ENCODE peak calls at places on chromosomes 13 and 19, in six cellular contexts. One of them, this sample, is unnamed.

GRCh38 chr19:41307090-41307875 is 2.7 kb upstream of the CCDC97 start:
- DNase-seq in left ventricle myocardium inferior: no peak
- DNase-seq in neuronal stem cell: no peak
- DNase-seq in thoracic aorta: no peak
- DNase-seq in cardiac muscle cell: no peak
- DNase-seq in IMR-90: no peak
- DNase-seq in this sample: no peak

GRCh38 chr13:54799621-54800226 is 1771.1 kb downstream of the OLFM4 start:
- DNase-seq in left ventricle myocardium inferior: no peak
- DNase-seq in neuronal stem cell: no peak
- DNase-seq in thoracic aorta: no peak
- DNase-seq in cardiac muscle cell: no peak
- DNase-seq in IMR-90: no peak
- DNase-seq in this sample: no peak

GRCh38 chr13:37595162-37595561 is 3.4 kb downstream of the POSTN start:
- DNase-seq in left ventricle myocardium inferior: no peak
- DNase-seq in neuronal stem cell: no peak
- DNase-seq in thoracic aorta: no peak
- DNase-seq in cardiac muscle cell: no peak
- DNase-seq in IMR-90: peak; percentile 47
- DNase-seq in this sample: no peak

GRCh38 chr19:2906631-2907195 is 6.0 kb downstream of the ZNF57 start:
- DNase-seq in left ventricle myocardium inferior: no peak
- DNase-seq in neuronal stem cell: no peak
- DNase-seq in thoracic aorta: no peak
- DNase-seq in cardiac muscle cell: no peak
- DNase-seq in IMR-90: no peak
- DNase-seq in this sample: no peak

GRCh38 chr19:10113964-10114650 is 2.6 kb downstream of the P2RY11 start:
- DNase-seq in left ventricle myocardium inferior: no peak
- DNase-seq in neuronal stem cell: no peak
- DNase-seq in thoracic aorta: no peak
- DNase-seq in cardiac muscle cell: no peak
- DNase-seq in IMR-90: no peak
- DNase-seq in this sample: peak; percentile 57

GRCh38 chr13:41054919-41055619 is 6.2 kb upstream of the WBP4 start:
- DNase-seq in left ventricle myocardium inferior: no peak
- DNase-seq in neuronal stem cell: no peak
- DNase-seq in thoracic aorta: no peak
- DNase-seq in cardiac muscle cell: no peak
- DNase-seq in IMR-90: no peak
- DNase-seq in this sample: no peak

GRCh38 chr13:112977091-112977490 is 8.1 kb downstream of the MCF2L start:
- DNase-seq in left ventricle myocardium inferior: no peak
- DNase-seq in neuronal stem cell: no peak
- DNase-seq in thoracic aorta: no peak
- DNase-seq in cardiac muscle cell: no peak
- DNase-seq in IMR-90: no peak
- DNase-seq in this sample: no peak

GRCh38 chr13:30832845-30833332 is 73.2 kb upstream of the MEDAG start:
- DNase-seq in left ventricle myocardium inferior: peak; percentile 29
- DNase-seq in neuronal stem cell: no peak
- DNase-seq in thoracic aorta: no peak
- DNase-seq in cardiac muscle cell: peak; percentile 75
- DNase-seq in IMR-90: no peak
- DNase-seq in this sample: no peak

GRCh38 chr19:12055784-12056183 is 3.0 kb upstream of the ZNF878 start:
- DNase-seq in left ventricle myocardium inferior: no peak
- DNase-seq in neuronal stem cell: no peak
- DNase-seq in thoracic aorta: no peak
- DNase-seq in cardiac muscle cell: no peak
- DNase-seq in IMR-90: no peak
- DNase-seq in this sample: no peak

GRCh38 chr19:55640043-55640576 is 692 bp upstream of the ZNF580 start:
- DNase-seq in left ventricle myocardium inferior: peak; percentile 65
- DNase-seq in neuronal stem cell: no peak
- DNase-seq in thoracic aorta: no peak
- DNase-seq in cardiac muscle cell: no peak
- DNase-seq in IMR-90: peak; percentile 68
- DNase-seq in this sample: peak; percentile 69

GRCh38 chr19:4702764-4703163 is 20.9 kb downstream of the DPP9 start:
- DNase-seq in left ventricle myocardium inferior: no peak
- DNase-seq in neuronal stem cell: no peak
- DNase-seq in thoracic aorta: no peak
- DNase-seq in cardiac muscle cell: no peak
- DNase-seq in IMR-90: no peak
- DNase-seq in this sample: no peak

GRCh38 chr13:88417801-88418200 is 746.6 kb downstream of the SLITRK5 start:
- DNase-seq in left ventricle myocardium inferior: no peak
- DNase-seq in neuronal stem cell: no peak
- DNase-seq in thoracic aorta: no peak
- DNase-seq in cardiac muscle cell: no peak
- DNase-seq in IMR-90: no peak
- DNase-seq in this sample: no peak

GRCh38 chr19:35346193-35347052 is 1.3 kb upstream of the FFAR1 start:
- DNase-seq in left ventricle myocardium inferior: no peak
- DNase-seq in neuronal stem cell: no peak
- DNase-seq in thoracic aorta: no peak
- DNase-seq in cardiac muscle cell: no peak
- DNase-seq in IMR-90: no peak
- DNase-seq in this sample: peak; percentile 83

GRCh38 chr19:45906221-45906620 is 3.8 kb upstream of the MYPOP start:
- DNase-seq in left ventricle myocardium inferior: no peak
- DNase-seq in neuronal stem cell: no peak
- DNase-seq in thoracic aorta: no peak
- DNase-seq in cardiac muscle cell: no peak
- DNase-seq in IMR-90: peak; percentile 48
- DNase-seq in this sample: no peak

GRCh38 chr19:1074512-1075283 is 7.7 kb downstream of the ARHGAP45 start:
- DNase-seq in left ventricle myocardium inferior: peak; percentile 86
- DNase-seq in neuronal stem cell: no peak
- DNase-seq in thoracic aorta: no peak
- DNase-seq in cardiac muscle cell: no peak
- DNase-seq in IMR-90: no peak
- DNase-seq in this sample: peak; percentile 98

GRCh38 chr19:55599468-55600335 is at the start of the genes FIZ1 and ZNF524:
- DNase-seq in left ventricle myocardium inferior: peak; percentile 99
- DNase-seq in neuronal stem cell: peak; percentile 99
- DNase-seq in thoracic aorta: peak; percentile 97
- DNase-seq in cardiac muscle cell: peak; percentile 99
- DNase-seq in IMR-90: peak; percentile 98
- DNase-seq in this sample: peak; percentile 92

GRCh38 chr13:106246817-106247216 is 288.6 kb downstream of the EFNB2 start:
- DNase-seq in left ventricle myocardium inferior: no peak
- DNase-seq in neuronal stem cell: no peak
- DNase-seq in thoracic aorta: no peak
- DNase-seq in cardiac muscle cell: no peak
- DNase-seq in IMR-90: no peak
- DNase-seq in this sample: no peak

GRCh38 chr19:55112246-55112780 is 5.1 kb downstream of the PPP1R12C start:
- DNase-seq in left ventricle myocardium inferior: no peak
- DNase-seq in neuronal stem cell: no peak
- DNase-seq in thoracic aorta: no peak
- DNase-seq in cardiac muscle cell: no peak
- DNase-seq in IMR-90: no peak
- DNase-seq in this sample: no peak

GRCh38 chr19:30799854-30800755 is 427.9 kb downstream of the ZNF536 start:
- DNase-seq in left ventricle myocardium inferior: peak; percentile 44
- DNase-seq in neuronal stem cell: peak; percentile 50
- DNase-seq in thoracic aorta: no peak
- DNase-seq in cardiac muscle cell: peak; percentile 75
- DNase-seq in IMR-90: no peak
- DNase-seq in this sample: no peak

GRCh38 chr19:12825259-12826131 is 8.9 kb downstream of the RTBDN start:
- DNase-seq in left ventricle myocardium inferior: no peak
- DNase-seq in neuronal stem cell: no peak
- DNase-seq in thoracic aorta: no peak
- DNase-seq in cardiac muscle cell: peak; percentile 76
- DNase-seq in IMR-90: no peak
- DNase-seq in this sample: no peak

GRCh38 chr19:31976775-31977536 is 368.5 kb upstream of the ZNF507 start:
- DNase-seq in left ventricle myocardium inferior: no peak
- DNase-seq in neuronal stem cell: no peak
- DNase-seq in thoracic aorta: no peak
- DNase-seq in cardiac muscle cell: no peak
- DNase-seq in IMR-90: no peak
- DNase-seq in this sample: no peak

GRCh38 chr13:26498524-26499208 is 58.8 kb upstream of the WASF3 start:
- DNase-seq in left ventricle myocardium inferior: no peak
- DNase-seq in neuronal stem cell: no peak
- DNase-seq in thoracic aorta: no peak
- DNase-seq in cardiac muscle cell: no peak
- DNase-seq in IMR-90: peak; percentile 43
- DNase-seq in this sample: no peak

GRCh38 chr19:56141416-56141992 is 417 bp downstream of the ZNF444 start:
- DNase-seq in left ventricle myocardium inferior: no peak
- DNase-seq in neuronal stem cell: no peak
- DNase-seq in thoracic aorta: no peak
- DNase-seq in cardiac muscle cell: peak; percentile 21
- DNase-seq in IMR-90: no peak
- DNase-seq in this sample: peak; percentile 57

GRCh38 chr19:45443462-45444317 is 20.0 kb upstream of the ERCC1 start:
- DNase-seq in left ventricle myocardium inferior: peak; percentile 97
- DNase-seq in neuronal stem cell: peak; percentile 94
- DNase-seq in thoracic aorta: peak; percentile 95
- DNase-seq in cardiac muscle cell: peak; percentile 96
- DNase-seq in IMR-90: peak; percentile 82
- DNase-seq in this sample: peak; percentile 73

GRCh38 chr19:6663236-6664187 is 6.4 kb downstream of the TNFSF14 start:
- DNase-seq in left ventricle myocardium inferior: no peak
- DNase-seq in neuronal stem cell: no peak
- DNase-seq in thoracic aorta: no peak
- DNase-seq in cardiac muscle cell: no peak
- DNase-seq in IMR-90: no peak
- DNase-seq in this sample: peak; percentile 69

GRCh38 chr13:95039415-95039814 is 261.8 kb downstream of the ABCC4 start:
- DNase-seq in left ventricle myocardium inferior: no peak
- DNase-seq in neuronal stem cell: no peak
- DNase-seq in thoracic aorta: no peak
- DNase-seq in cardiac muscle cell: no peak
- DNase-seq in IMR-90: peak; percentile 62
- DNase-seq in this sample: no peak

GRCh38 chr19:12230751-12231733 is 63.6 kb downstream of the ZNF44 start:
- DNase-seq in left ventricle myocardium inferior: peak; percentile 32
- DNase-seq in neuronal stem cell: no peak
- DNase-seq in thoracic aorta: no peak
- DNase-seq in cardiac muscle cell: no peak
- DNase-seq in IMR-90: no peak
- DNase-seq in this sample: no peak

GRCh38 chr19:30551271-30551670 is 179.1 kb downstream of the ZNF536 start:
- DNase-seq in left ventricle myocardium inferior: no peak
- DNase-seq in neuronal stem cell: no peak
- DNase-seq in thoracic aorta: no peak
- DNase-seq in cardiac muscle cell: no peak
- DNase-seq in IMR-90: no peak
- DNase-seq in this sample: no peak

GRCh38 chr13:82654851-82655517 is 1227.3 kb downstream of the SLITRK1 start:
- DNase-seq in left ventricle myocardium inferior: peak; percentile 73
- DNase-seq in neuronal stem cell: no peak
- DNase-seq in thoracic aorta: peak; percentile 20
- DNase-seq in cardiac muscle cell: no peak
- DNase-seq in IMR-90: peak; percentile 82
- DNase-seq in this sample: no peak
- H3K27ac ChIP-seq in left ventricle myocardium inferior: peak overlapping the region; percentile 58
- H3K27ac ChIP-seq in neuronal stem cell: no peak overlapping the region
- H3K27ac ChIP-seq in thoracic aorta: peak overlapping the region; percentile 82
- H3K27ac ChIP-seq in cardiac muscle cell: no peak overlapping the region
- H3K27ac ChIP-seq in IMR-90: peak overlapping the region; percentile 84
- H3K27ac ChIP-seq in this sample: no peak overlapping the region

DNA sequence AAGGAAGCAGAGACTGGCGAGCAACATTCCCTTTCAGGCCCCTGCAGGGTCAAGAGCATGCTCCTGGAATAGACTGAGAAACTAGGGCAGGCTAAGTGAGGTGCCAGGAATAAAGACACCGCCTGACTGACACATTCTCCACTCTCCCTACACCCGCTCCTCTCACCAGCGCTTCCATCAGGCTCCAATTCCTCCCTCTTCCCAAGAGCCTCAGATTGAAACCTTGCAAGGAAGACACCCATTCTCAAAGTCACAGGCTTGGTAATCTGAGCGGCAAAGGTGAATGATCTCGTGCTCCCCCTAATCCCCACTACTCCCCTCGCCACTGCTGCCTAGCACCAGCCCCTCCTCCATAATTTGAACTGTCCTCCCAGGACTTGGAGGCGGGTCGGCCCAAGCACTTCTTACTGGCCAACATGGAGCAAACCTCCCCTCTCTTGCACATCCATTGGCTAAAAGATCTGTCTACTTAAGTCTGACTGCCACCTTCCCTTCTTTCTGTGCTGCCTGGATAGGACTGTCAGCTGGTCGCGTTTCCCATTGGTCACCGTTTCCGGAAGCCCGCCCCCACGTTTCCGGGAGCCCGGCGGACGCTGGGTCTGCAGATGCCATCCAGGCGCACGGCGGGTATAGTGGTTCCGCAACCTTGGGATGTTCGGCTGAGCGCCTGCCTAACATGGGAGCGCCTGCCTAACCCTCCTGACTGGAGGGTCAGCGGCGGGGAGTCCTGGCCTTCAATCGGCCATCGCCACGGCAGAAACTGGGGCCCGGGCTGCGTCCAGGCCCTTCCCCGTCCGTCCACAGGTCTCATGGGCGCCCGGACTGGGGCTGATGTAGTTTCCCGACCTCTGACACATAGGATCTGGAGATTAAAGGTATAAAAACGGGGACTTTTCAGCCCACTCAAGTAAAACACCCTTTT is 33.6 kb downstream of the ZNF383 start:
- DNase-seq in left ventricle myocardium inferior: peak; percentile 87
- DNase-seq in neuronal stem cell: peak; percentile 76
- DNase-seq in thoracic aorta: peak; percentile 11
- DNase-seq in cardiac muscle cell: no peak
- DNase-seq in IMR-90: peak; percentile 97
- DNase-seq in this sample: no peak
- H3K9me3 ChIP-seq in left ventricle myocardium inferior: peaks cover 78% of the 10 kb centered on the region
- H3K9me3 ChIP-seq in neuronal stem cell: peaks cover 25% of the 10 kb centered on the region
- H3K9me3 ChIP-seq in thoracic aorta: peaks cover 62% of the 10 kb centered on the region
- H3K9me3 ChIP-seq in cardiac muscle cell: peaks cover 3% of the 10 kb centered on the region
- H3K9me3 ChIP-seq in IMR-90: peaks cover 15% of the 10 kb centered on the region
- H3K9me3 ChIP-seq in this sample: peaks cover 28% of the 10 kb centered on the region

DNA sequence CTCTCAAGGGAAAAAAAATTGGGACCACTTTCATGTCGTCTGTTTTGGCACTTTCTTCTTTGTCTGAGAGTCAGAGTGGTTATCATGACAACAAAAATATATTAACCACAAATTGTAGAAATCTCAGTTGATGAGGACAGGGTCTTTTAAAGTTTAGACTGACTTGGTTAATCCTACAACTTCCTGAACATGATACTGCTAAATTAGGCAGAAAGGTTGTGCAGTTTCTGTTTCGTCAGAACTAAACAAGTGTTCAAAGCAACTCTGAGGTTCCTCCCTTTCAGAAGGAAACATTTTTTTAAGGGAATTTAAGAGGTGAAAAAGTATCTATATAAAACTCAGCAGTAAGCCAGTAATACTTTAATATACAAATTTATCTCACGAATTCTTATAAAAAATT is 15.3 kb downstream of the KLF5 start:
- DNase-seq in left ventricle myocardium inferior: no peak
- DNase-seq in neuronal stem cell: no peak
- DNase-seq in thoracic aorta: no peak
- DNase-seq in cardiac muscle cell: no peak
- DNase-seq in IMR-90: peak; percentile 16
- DNase-seq in this sample: no peak
- H3K27ac ChIP-seq in left ventricle myocardium inferior: no peak overlapping the region
- H3K27ac ChIP-seq in neuronal stem cell: no peak overlapping the region
- H3K27ac ChIP-seq in thoracic aorta: no peak overlapping the region
- H3K27ac ChIP-seq in cardiac muscle cell: no peak overlapping the region
- H3K27ac ChIP-seq in IMR-90: no peak overlapping the region
- H3K27ac ChIP-seq in this sample: no peak overlapping the region

GRCh38 chr13:50923272-50923671 is 13.7 kb downstream of the RNASEH2B start:
- DNase-seq in left ventricle myocardium inferior: no peak
- DNase-seq in neuronal stem cell: no peak
- DNase-seq in thoracic aorta: no peak
- DNase-seq in cardiac muscle cell: no peak
- DNase-seq in IMR-90: no peak
- DNase-seq in this sample: no peak
- H3K9me3 ChIP-seq in left ventricle myocardium inferior: peaks cover 38% of the 10 kb centered on the region
- H3K9me3 ChIP-seq in neuronal stem cell: peaks cover 41% of the 10 kb centered on the region
- H3K9me3 ChIP-seq in thoracic aorta: peaks cover 14% of the 10 kb centered on the region
- H3K9me3 ChIP-seq in cardiac muscle cell: no peaks in the 10 kb centered on the region
- H3K9me3 ChIP-seq in IMR-90: peaks cover 13% of the 10 kb centered on the region
- H3K9me3 ChIP-seq in this sample: peaks cover 25% of the 10 kb centered on the region

This sample was measured in CD8-positive, alpha-beta memory T cell.